ENCODE peak calls at places on chromosomes 2 and 18, in six cellular contexts. O, P, M, N, C and Q are unnamed samples.

GRCh38 chr2:12277305-12278034 is 439.3 kb upstream of the TRIB2 start:
- DNase-seq in P (no peak), M (no peak), O (peak; percentile 81), N (no peak), C (no peak), Q (no peak)

GRCh38 chr2:2769481-2770431 is 438.7 kb upstream of the MYT1L start:
- DNase-seq in O (no peak), N (no peak), P (no peak), M (peak; percentile 64), C (no peak), Q (no peak)

GRCh38 chr2:46982356-46983064 is 66.9 kb upstream of the MCFD2 start:
- DNase-seq in O (no peak), C (no peak), N (no peak), P (no peak), M (no peak), Q (no peak)

GRCh38 chr2:60466161-60466702 is 87.2 kb downstream of the BCL11A start:
- DNase-seq in C (no peak), N (no peak), P (peak; percentile 15), M (no peak), O (no peak), Q (no peak)

GRCh38 chr2:150630587-150631235 is 143.2 kb upstream of the RND3 start:
- DNase-seq in N (no peak), P (no peak), O (no peak), C (no peak), M (no peak), Q (no peak)

GRCh38 chr2:25042321-25043240 is 705 bp downstream of the EFR3B start:
- DNase-seq in O (peak; percentile 16), N (peak; percentile 35), M (peak; percentile 80), C (no peak), P (no peak), Q (no peak)

GRCh38 chr18:12305930-12306629 is 2.0 kb upstream of the TUBB6 start:
- DNase-seq in M (no peak), P (no peak), N (no peak), O (no peak), C (no peak), Q (peak; percentile 72)

GRCh38 chr2:51990684-51991083 is 958.8 kb upstream of the NRXN1 start:
- DNase-seq in C (no peak), O (no peak), M (no peak), P (no peak), N (no peak), Q (no peak)

GRCh38 chr18:55552498-55553189 is 35.3 kb downstream of the TCF4 start:
- DNase-seq in P (no peak), N (no peak), C (no peak), O (no peak), M (no peak), Q (no peak)

GRCh38 chr18:384897-385296 is 115.6 kb downstream of the COLEC12 start:
- DNase-seq in P (no peak), O (no peak), C (no peak), N (no peak), M (no peak), Q (no peak)
- TF ChIP-seq CHD2 in P (no peak), O (no peak), C (no peak), N (no peak), M (no peak), Q (no peak)

GRCh38 chr18:32919799-32920198 is 147.0 kb upstream of the KLHL14 start:
- DNase-seq in M (peak; percentile 17), N (no peak), P (peak; percentile 85), O (no peak), C (no peak), Q (peak; percentile 39)
- TF ChIP-seq CTCF in M (peak; percentile 41), N (no peak), P (peak; percentile 89), O (peak; percentile 23), C (peak; percentile 42), Q (peak; percentile 95)

DNA sequence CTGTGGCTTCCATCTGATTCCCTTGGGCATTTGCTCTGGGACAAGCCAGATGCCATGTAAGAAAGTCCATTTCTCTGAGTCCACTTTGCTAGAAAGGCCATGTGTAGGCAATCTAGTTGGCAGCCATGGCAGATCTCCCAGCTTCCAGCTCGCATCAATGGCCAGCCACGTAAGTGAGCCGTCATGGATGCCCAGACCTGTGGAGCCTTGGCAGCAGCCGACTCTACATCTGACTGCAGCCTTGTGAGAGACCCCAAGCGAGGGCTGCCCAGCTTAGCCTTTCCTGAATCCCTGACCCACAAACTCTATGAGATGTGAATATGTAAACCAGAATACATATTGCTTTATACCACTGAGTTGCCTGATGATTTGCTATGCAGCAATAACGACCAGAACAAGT is 533.5 kb downstream of the PARD3B start:
- DNase-seq in O (no peak), M (peak; percentile 4), C (no peak), P (no peak), N (no peak), Q (no peak)
- TF ChIP-seq CHD2 in O (no peak), M (no peak), C (no peak), P (no peak), N (no peak), Q (no peak)

GRCh38 chr2:148888003-148888501 is 13.0 kb downstream of the KIF5C start:
- DNase-seq in N (no peak), M (peak; percentile 84), O (no peak), P (no peak), C (no peak), Q (no peak)
- TF ChIP-seq CTCF in N (no peak), M (peak; percentile 34), O (no peak), P (no peak), C (no peak), Q (no peak)

GRCh38 chr18:79988925-79989361 is 580 bp upstream of the TXNL4A start:
- DNase-seq in P (no peak), M (no peak), O (no peak), C (no peak), N (no peak), Q (no peak)
- TF ChIP-seq CHD2 in P (no peak), M (no peak), O (no peak), C (no peak), N (no peak), Q (no peak)

DNA sequence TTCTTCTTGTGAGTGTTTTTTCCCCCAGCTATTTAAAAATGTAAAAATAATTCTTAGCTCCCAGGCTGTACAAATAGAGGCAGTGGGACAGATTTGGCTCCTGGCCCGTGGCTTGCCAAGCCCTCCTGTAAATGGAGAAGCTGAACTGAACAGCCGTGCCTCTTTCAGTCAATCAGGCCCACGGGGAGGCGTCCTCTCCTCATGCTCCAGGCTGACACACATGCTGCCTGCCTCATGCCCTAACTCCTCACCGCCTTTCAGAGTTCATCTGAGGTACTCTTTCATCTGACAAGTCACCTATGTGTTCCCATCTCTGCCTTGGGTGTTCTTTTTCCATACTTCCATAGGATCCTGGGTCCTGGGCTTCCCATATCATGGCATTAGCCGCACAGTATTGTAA is 58.9 kb downstream of the BMP10 start:
- DNase-seq in M (no peak), C (no peak), N (no peak), O (no peak), P (peak; percentile 13), Q (no peak)
- TF ChIP-seq CTCF in M (no peak), C (no peak), N (no peak), O (peak; percentile 30), P (peak; percentile 49), Q (no peak)

GRCh38 chr2:240759454-240759853 is 60.6 kb downstream of the KIF1A start:
- DNase-seq in C (peak; percentile 13), M (no peak), N (no peak), P (no peak), O (peak; percentile 28), Q (no peak)
- TF ChIP-seq CHD2 in C (no peak), M (no peak), N (no peak), P (no peak), O (no peak), Q (no peak)

DNA sequence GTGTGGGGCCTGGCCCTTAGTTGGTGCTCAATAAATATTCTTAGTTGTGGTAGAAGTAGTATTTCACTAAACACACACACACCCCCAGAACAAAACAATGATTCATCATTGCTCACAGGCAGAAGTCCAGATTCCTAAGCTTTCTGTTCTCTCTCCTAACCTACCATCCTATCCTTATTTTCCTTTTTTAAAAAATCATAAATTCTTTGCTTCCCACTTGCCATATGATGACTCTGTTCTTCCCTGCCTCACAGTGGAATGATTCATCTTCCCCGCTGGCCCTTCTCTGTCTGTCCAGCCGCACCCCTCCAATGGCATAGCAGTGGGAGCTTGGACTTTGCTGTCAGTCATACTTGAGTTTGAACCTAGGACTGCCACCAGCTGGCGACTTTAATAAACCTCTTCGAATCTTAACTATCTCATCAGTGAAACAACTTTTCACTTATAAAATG is 5.2 kb downstream of the EML6 start:
- DNase-seq in P (peak; percentile 80), N (peak; percentile 35), C (no peak), O (no peak), M (no peak), Q (no peak)
- TF ChIP-seq CTCF in P (peak; percentile 60), N (peak; percentile 35), C (no peak), O (no peak), M (peak; percentile 37), Q (no peak)

GRCh38 chr18:26483633-26484032 is 64.7 kb downstream of the KCTD1 start:
- DNase-seq in C (no peak), M (no peak), O (no peak), P (no peak), N (no peak), Q (no peak)
- TF ChIP-seq CHD2 in C (no peak), M (no peak), O (no peak), P (no peak), N (no peak), Q (no peak)